ENCODE peak calls at places on chromosome 19, in eight cellular contexts. N is pancreas; L is stimulated activated CD4-positive, alpha-beta T cell treated with anti-CD3 and anti-CD28 coated beads, Interleukin-1b, Interleukin-23, amount 100 ng/mL, for 1 hour; T is Caki2; C is fibroblast of gingiva; J is GDM1; W is GF-D8; E is breast epithelium. S is an unnamed sample.
A peak's percentile ranks its signal among the peaks of the same experiment; 100 is the strongest.

GRCh38 chr19:582497-583197 is 7.0 kb upstream of the HCN2 start:
- DNase-seq in N (no peak), L (no peak), T (no peak), C (peak; percentile 36), J (no peak), W (no peak), E (no peak), S (no peak)

GRCh38 chr19:4583961-4584669 is 24.6 kb upstream of the SEMA6B start:
- DNase-seq in N (no peak), L (no peak), T (peak; percentile 54), C (no peak), J (peak; percentile 20), W (no peak), E (no peak), S (no peak)

GRCh38 chr19:57941593-57941992 is 5.9 kb downstream of the ZNF256 start:
- DNase-seq in N (no peak), L (no peak), T (no peak), C (no peak), J (no peak), W (no peak), E (no peak), S (no peak)

GRCh38 chr19:34666200-34666957 is 10.6 kb downstream of the SCGB2B2 start:
- DNase-seq in N (no peak), L (no peak), T (no peak), C (no peak), J (no peak), W (no peak), E (no peak), S (no peak)

GRCh38 chr19:12497032-12497431 is 12.4 kb upstream of the ZNF709 start:
- DNase-seq in N (no peak), L (no peak), T (no peak), C (no peak), J (no peak), W (no peak), E (no peak), S (no peak)

GRCh38 chr19:58544591-58545285 is 874 bp downstream of the TRIM28 start:
- DNase-seq in N (peak; percentile 62), L (peak; percentile 54), T (no peak), C (peak; percentile 35), J (no peak), W (no peak), E (no peak), S (peak; percentile 65)

GRCh38 chr19:40378509-40378908 is 11.5 kb downstream of the HIPK4 start:
- DNase-seq in N (no peak), L (no peak), T (no peak), C (no peak), J (no peak), W (no peak), E (no peak), S (no peak)

GRCh38 chr19:17079710-17080440 is 4.3 kb downstream of the MYO9B start:
- DNase-seq in N (no peak), L (peak; percentile 38), T (peak; percentile 93), C (peak; percentile 95), J (no peak), W (no peak), E (peak; percentile 69), S (peak; percentile 27)

GRCh38 chr19:34662919-34663318 is 14.0 kb downstream of the SCGB2B2 start:
- DNase-seq in N (no peak), L (no peak), T (no peak), C (no peak), J (peak; percentile 3), W (no peak), E (no peak), S (no peak)

GRCh38 chr19:49497047-49497789 is 984 bp downstream of the RPS11 start:
- DNase-seq in N (peak; percentile 46), L (peak; percentile 41), T (peak; percentile 59), C (peak; percentile 60), J (peak; percentile 47), W (peak; percentile 67), E (no peak), S (peak; percentile 71)

GRCh38 chr19:29526730-29527499 is 1.1 kb downstream of the VSTM2B start:
- DNase-seq in N (no peak), L (no peak), T (no peak), C (no peak), J (no peak), W (no peak), E (no peak), S (no peak)

GRCh38 chr19:42322305-42322704 is 3.1 kb upstream of the MEGF8 start:
- DNase-seq in N (no peak), L (no peak), T (no peak), C (no peak), J (no peak), W (no peak), E (no peak), S (no peak)

GRCh38 chr19:16288544-16288943 is 36.1 kb upstream of the KLF2 start:
- DNase-seq in N (no peak), L (no peak), T (no peak), C (no peak), J (no peak), W (no peak), E (no peak), S (no peak)

GRCh38 chr19:8686549-8686948 is 12.0 kb downstream of the ACTL9 start:
- DNase-seq in N (no peak), L (no peak), T (no peak), C (no peak), J (no peak), W (no peak), E (no peak), S (no peak)

GRCh38 chr19:35056513-35057063 is 15.1 kb downstream of the HPN start:
- DNase-seq in N (no peak), L (no peak), T (no peak), C (no peak), J (no peak), W (no peak), E (no peak), S (no peak)

GRCh38 chr19:15640904-15641597 is 354 bp downstream of the CYP4F3 start:
- DNase-seq in N (no peak), L (no peak), T (no peak), C (no peak), J (no peak), W (no peak), E (no peak), S (no peak)

S was measured in effector CD4-positive, alpha-beta T cell.